ENCODE peak calls at places on chromosome 12, in seven cellular contexts. X is neural progenitor cell, R is hepatocyte, Y is OCI-LY7, Q is HCT116, L is GM23338, A is MM.1S. V is an unnamed sample.

GRCh38 chr12:19778111-19778688 is 338.9 kb downstream of the AEBP2 start:
- DNase-seq in R (no peak), A (no peak), Q (no peak), Y (no peak), L (no peak), X (no peak), V (no peak)

GRCh38 chr12:71719647-71720370 is 33.9 kb downstream of the TMEM19 start:
- DNase-seq in R (no peak), Y (no peak), L (no peak), Q (no peak), X (no peak), A (no peak), V (peak)

GRCh38 chr12:132170094-132170636 is 25.9 kb downstream of the NOC4L start:
- DNase-seq in L (no peak), Y (no peak), X (no peak), A (no peak), R (no peak), Q (no peak), V (peak)

GRCh38 chr12:31117203-31118011 is 43.7 kb downstream of the DDX11 start:
- DNase-seq in L (peak), R (peak), X (peak), A (peak), Y (peak), Q (peak), V (peak)

GRCh38 chr12:68515793-68516192 is 94.9 kb upstream of the RAP1B start:
- DNase-seq in R (no peak), A (no peak), Q (no peak), X (no peak), Y (no peak), L (no peak), V (no peak)

GRCh38 chr12:29537292-29537691 is 39.8 kb upstream of the OVCH1 start:
- DNase-seq in Y (no peak), R (no peak), Q (no peak), L (no peak), X (no peak), A (no peak), V (peak)

GRCh38 chr12:111699-112591 is 45.4 kb downstream of the IQSEC3 start:
- DNase-seq in A (peak), X (no peak), L (no peak), Q (no peak), R (peak), Y (no peak), V (no peak)

GRCh38 chr12:124684496-124684895 is 117.1 kb upstream of the NCOR2 start:
- DNase-seq in Y (no peak), Q (no peak), L (no peak), A (no peak), X (no peak), R (no peak), V (peak)

GRCh38 chr12:104197264-104197663 is 18.3 kb upstream of the TXNRD1 start:
- DNase-seq in L (no peak), Y (no peak), A (no peak), X (no peak), Q (no peak), R (no peak), V (no peak)

GRCh38 chr12:80622271-80622670 is 85.2 kb upstream of the MYF6 start:
- DNase-seq in R (no peak), A (no peak), L (peak), Q (no peak), X (peak), Y (peak), V (peak)
- TF ChIP-seq CTCF in R (no peak), A (peak), L (peak), Q (peak), X (peak), Y (peak), V (peak)

DNA sequence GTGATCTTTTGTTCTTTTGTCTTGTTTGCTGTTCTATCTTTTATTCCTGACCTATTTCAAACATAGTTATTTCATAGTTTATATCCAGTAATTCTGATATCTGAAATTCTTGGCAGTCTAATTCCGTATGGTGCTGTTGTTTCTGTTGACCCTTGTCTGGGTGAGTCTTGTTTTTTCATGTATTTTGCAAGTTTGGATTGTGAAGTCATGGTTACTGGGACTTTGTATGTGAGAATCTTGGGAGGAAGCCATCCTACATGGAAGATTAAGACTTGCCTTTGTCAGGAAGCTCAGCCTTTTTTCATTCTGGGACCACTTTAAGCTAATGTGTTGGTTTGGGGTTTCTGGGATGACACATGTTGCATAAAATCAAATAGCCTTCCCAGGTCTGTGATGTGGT is 191.6 kb upstream of the E2F7 start:
- DNase-seq in X (no peak), Y (no peak), A (no peak), R (no peak), L (no peak), Q (no peak), V (no peak)
- TF ChIP-seq EZH2phosphoT487 in X (no peak), Y (no peak), A (no peak), R (no peak), L (no peak), Q (no peak), V (no peak)

GRCh38 chr12:91104812-91105466 is 6.4 kb downstream of the LUM start:
- DNase-seq in Q (no peak), L (no peak), Y (no peak), X (no peak), R (no peak), A (no peak), V (no peak)
- TF ChIP-seq CTCF in Q (no peak), L (no peak), Y (no peak), X (no peak), R (no peak), A (no peak), V (no peak)

GRCh38 chr12:25087596-25087995 is 107.4 kb downstream of the DNAI7 start:
- DNase-seq in L (peak), Q (no peak), R (no peak), X (no peak), A (no peak), Y (no peak), V (no peak)
- TF ChIP-seq EZH2phosphoT487 in L (no peak), Q (no peak), R (no peak), X (no peak), A (no peak), Y (no peak), V (no peak)

GRCh38 chr12:26125451-26126339 is 858 bp upstream of the BHLHE41 start:
- DNase-seq in Q (peak), R (peak), X (peak), A (peak), L (peak), Y (no peak), V (peak)

GRCh38 chr12:26128180-26128579 is 3.3 kb upstream of the BHLHE41 start:
- DNase-seq in Q (no peak), R (no peak), Y (no peak), A (no peak), L (no peak), X (no peak), V (peak)

GRCh38 chr12:26124491-26125450 is at the start of gene BHLHE41:
- DNase-seq in L (peak), Y (no peak), A (peak), Q (no peak), R (peak), X (peak), V (peak)

GRCh38 chr12:26127404-26127803 is 2.6 kb upstream of the BHLHE41 start:
- DNase-seq in L (no peak), Y (no peak), A (no peak), R (no peak), Q (no peak), X (no peak), V (peak)

GRCh38 chr12:26126340-26127284 is 1.8 kb upstream of the BHLHE41 start:
- DNase-seq in Y (no peak), L (peak), R (peak), Q (no peak), X (peak), A (peak), V (peak)
- TF ChIP-seq CTCF in Y (no peak), L (no peak), R (peak), Q (no peak), X (no peak), A (no peak), V (no peak)

GRCh38 chr12:63857771-63858670 is 13.5 kb downstream of the SRGAP1 start:
- DNase-seq in R (no peak), Y (no peak), L (no peak), X (no peak), Q (no peak), A (no peak), V (no peak)
- TF ChIP-seq EZH2phosphoT487 in R (no peak), Y (no peak), L (no peak), X (no peak), Q (no peak), A (no peak), V (no peak)

DNA sequence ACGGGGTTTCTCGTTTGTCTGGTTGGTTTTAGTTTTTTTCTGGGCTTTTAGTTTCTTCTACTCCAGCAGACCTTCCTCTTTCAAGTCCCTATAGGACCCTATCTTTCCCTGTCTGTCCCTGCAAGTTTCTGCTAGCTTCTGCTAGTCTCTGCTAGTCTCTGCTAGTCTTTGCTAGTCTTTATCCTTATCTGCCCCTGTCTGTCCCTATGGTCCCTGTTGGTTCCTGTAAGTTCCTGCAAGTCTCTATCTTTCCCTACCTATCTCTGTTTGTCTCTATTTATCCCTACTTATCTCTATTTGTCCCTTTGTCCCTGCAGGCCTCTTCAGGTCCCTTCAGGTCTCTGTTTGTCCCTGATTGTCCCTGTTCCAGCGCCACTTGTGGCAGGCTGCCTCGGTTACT is 81.5 kb upstream of the PLEKHG7 start:
- DNase-seq in A (no peak), L (no peak), R (no peak), Q (no peak), Y (no peak), X (no peak), V (no peak)
- TF ChIP-seq CTCF in A (no peak), L (no peak), R (no peak), Q (no peak), Y (no peak), X (no peak), V (no peak)

DNA sequence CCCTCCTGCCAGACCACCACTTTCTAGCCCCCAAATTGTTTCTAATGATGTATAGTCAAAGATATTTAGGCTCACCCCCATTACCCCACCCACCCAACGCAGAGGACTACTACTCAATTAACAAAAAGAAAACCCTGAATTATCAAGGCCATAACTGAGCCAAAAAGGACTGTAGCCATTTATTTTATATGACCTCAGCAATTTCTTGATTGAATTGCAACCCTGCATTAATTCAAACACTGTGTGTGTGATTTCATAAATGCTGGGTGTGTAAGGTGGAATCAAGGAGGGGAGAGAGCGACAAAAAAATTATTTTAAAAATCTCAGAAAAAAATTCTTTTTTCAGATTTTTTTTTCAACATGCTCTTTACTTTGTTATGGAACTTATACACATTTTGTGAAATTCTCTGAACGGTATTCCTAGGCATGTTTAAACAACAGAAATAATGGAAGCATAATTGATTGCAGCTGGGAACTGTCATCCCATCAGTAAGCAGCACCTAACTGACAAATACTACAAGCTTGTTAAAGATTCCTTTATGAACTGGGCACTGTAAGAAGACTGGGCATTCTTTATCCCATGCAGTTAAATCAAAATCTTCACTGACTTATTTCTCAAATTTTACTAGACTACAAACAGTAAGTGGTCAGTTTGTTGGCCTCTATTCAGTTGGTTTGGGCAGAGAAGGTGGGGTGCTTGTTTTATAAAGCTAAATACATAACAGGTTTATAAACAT is 179.1 kb downstream of the SOX5 start:
- DNase-seq in Y (no peak), A (no peak), L (no peak), Q (no peak), X (no peak), R (no peak), V (no peak)
- TF ChIP-seq EZH2phosphoT487 in Y (no peak), A (no peak), L (no peak), Q (no peak), X (no peak), R (peak), V (no peak)

GRCh38 chr12:116714175-116714574 is 23.7 kb downstream of the SPRING1 start:
- DNase-seq in X (no peak), Q (no peak), Y (no peak), L (no peak), A (no peak), R (no peak), V (no peak)

GRCh38 chr12:116717466-116718457 is 20.1 kb downstream of the SPRING1 start:
- DNase-seq in X (no peak), Q (no peak), L (no peak), A (no peak), R (no peak), Y (no peak), V (no peak)

GRCh38 chr12:116712458-116713303 is 25.2 kb downstream of the SPRING1 start:
- DNase-seq in X (no peak), Y (no peak), Q (no peak), A (no peak), L (no peak), R (no peak), V (no peak)

GRCh38 chr12:116710367-116710766 is 27.5 kb downstream of the SPRING1 start:
- DNase-seq in Q (no peak), L (no peak), A (peak), Y (peak), X (no peak), R (no peak), V (no peak)

GRCh38 chr12:116713529-116713928 is 24.3 kb downstream of the SPRING1 start:
- DNase-seq in Q (no peak), A (no peak), X (no peak), Y (no peak), L (no peak), R (no peak), V (no peak)
- TF ChIP-seq CTCF in Q (peak), A (no peak), X (no peak), Y (peak), L (no peak), R (no peak), V (peak)

GRCh38 chr12:110543965-110544364 is 39.2 kb downstream of the PPTC7 start:
- DNase-seq in R (no peak), L (no peak), Q (no peak), Y (no peak), X (no peak), A (no peak), V (no peak)

GRCh38 chr12:110546339-110546738 is 36.8 kb downstream of the PPTC7 start:
- DNase-seq in Q (no peak), A (no peak), R (peak), L (no peak), Y (no peak), X (no peak), V (peak)

GRCh38 chr12:110540048-110540447 is 37.9 kb downstream of the RAD9B start:
- DNase-seq in Y (no peak), A (no peak), L (no peak), X (no peak), R (no peak), Q (no peak), V (peak)

GRCh38 chr12:110545812-110546211 is 37.3 kb downstream of the PPTC7 start:
- DNase-seq in L (no peak), X (no peak), R (no peak), Y (no peak), Q (no peak), A (no peak), V (no peak)

DNA sequence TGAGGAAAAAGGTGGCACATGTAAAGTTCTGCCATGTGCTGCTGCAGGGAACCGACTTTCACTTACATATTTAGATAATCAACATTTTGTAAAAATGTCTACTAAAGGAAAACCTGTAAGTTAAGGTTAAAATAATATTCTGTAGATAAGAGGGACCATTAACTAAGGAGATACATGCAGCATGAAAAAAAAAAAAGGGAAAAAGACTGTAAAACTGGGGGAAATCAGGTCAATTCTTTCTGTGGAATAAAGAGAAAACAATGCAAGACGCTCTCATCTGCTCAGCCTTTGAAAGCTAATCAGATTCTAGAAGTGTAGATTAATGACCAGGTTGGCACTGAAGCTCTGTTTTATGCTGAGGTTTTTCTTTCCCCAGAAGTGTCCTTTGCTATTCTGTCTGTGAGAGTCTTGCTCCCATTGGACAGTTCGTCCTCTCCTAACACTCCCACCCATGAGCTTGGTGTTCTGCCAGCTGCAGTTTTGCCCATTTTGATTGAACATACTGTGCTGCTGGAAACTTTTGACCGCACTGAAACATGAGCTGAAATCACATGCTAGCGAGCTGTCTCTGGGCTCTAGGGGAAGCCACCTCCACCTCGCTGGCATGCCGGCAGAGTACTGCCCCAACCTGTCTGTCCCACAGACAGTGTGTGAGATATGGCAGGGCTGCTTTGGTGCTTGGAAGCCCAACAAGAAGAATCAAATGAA is 39.7 kb downstream of the PPTC7 start:
- DNase-seq in Q (no peak), L (no peak), A (peak), Y (no peak), R (peak), X (no peak), V (peak)
- TF ChIP-seq EZH2phosphoT487 in Q (no peak), L (no peak), A (no peak), Y (no peak), R (no peak), X (no peak), V (no peak)